ENCODE peak calls at places on chromosome 7, in five cellular contexts. A is small intestine; U is CD8-positive, alpha-beta memory T cell; D is Peyer's patch; J is sigmoid colon. X is an unnamed sample.

GRCh38 chr7:139304517-139304916 is 36.6 kb upstream of the FMC1 start:
- DNase-seq in J (no peak), A (no peak), D (no peak), U (no peak), X (no peak)

GRCh38 chr7:2786607-2787116 is 57.4 kb downstream of the GNA12 start:
- DNase-seq in D (no peak), U (no peak), A (no peak), J (no peak), X (no peak)

GRCh38 chr7:112422842-112423496 is 27.3 kb upstream of the IFRD1 start:
- DNase-seq in J (peak), A (peak), D (peak), U (no peak), X (no peak)

GRCh38 chr7:47581821-47582747 is at the start of gene TNS3:
- DNase-seq in D (no peak), U (no peak), A (peak), J (no peak), X (no peak)

GRCh38 chr7:47581442-47581820 is 480 bp downstream of the TNS3 start:
- DNase-seq in J (no peak), D (no peak), A (peak), U (no peak), X (no peak)

GRCh38 chr7:132878228-132878919 is 203.5 kb downstream of the CHCHD3 start:
- DNase-seq in J (no peak), U (no peak), A (peak), D (no peak), X (no peak)

GRCh38 chr7:2607122-2607912 is 24.5 kb upstream of the TTYH3 start:
- DNase-seq in U (no peak), J (peak), A (no peak), D (no peak), X (no peak)

GRCh38 chr7:16542401-16542800 is 15.8 kb downstream of the LRRC72 start:
- DNase-seq in U (no peak), J (no peak), D (no peak), A (peak), X (no peak)

GRCh38 chr7:4172883-4173282 is 509.2 kb upstream of the FOXK1 start:
- DNase-seq in J (no peak), U (no peak), A (no peak), D (no peak), X (no peak)

GRCh38 chr7:24978837-24979469 is 1.0 kb downstream of the OSBPL3 start:
- DNase-seq in D (no peak), J (peak), A (peak), U (no peak), X (no peak)
- H3K27ac ChIP-seq in D (peak), J (peak), A (peak), U (peak), X (peak)

DNA sequence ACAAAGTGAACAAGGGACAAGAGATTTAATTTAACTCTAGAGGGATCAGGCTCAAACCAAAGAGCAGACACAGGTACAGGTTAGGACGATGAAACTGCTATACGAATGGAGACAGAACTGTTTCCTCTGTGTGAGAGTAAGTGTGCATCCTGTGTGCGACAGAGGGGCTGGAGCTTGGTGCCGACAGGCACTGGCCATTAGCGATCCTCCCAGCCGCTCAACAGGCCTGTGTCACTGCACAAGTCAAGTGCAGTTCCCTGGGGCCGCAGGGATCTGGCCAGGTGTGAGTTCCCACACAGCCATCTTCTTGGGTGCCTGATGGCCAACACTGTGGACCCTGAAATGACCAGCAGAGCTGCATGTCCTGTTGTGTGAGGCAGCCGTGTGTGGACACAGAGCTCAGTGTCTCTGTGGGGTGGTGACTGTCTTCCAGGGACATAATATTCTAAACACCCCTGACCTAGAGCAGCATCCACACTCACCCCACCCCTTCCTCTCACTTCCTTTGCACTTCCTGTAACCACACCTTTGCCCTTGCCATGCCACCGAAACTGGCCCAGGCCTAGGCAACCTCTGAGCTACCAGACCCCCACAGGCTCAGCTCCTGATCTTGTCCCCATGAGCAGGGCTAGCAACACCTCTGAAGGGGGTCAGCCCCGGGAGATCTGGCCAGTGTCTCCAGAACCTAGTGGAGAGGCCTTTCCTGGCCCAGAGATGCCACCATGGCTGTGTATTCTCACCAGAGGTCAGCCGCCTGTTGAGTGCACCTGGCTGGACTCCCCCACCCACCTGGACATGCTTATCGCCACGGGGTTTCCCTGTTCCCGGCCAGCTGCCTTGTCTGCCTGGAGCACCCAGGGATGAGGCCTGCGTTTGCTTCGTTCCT is 11.7 kb upstream of the TBRG4 start:
- DNase-seq in J (no peak), U (no peak), D (no peak), A (no peak), X (no peak)
- H3K27ac ChIP-seq in J (no peak), U (no peak), D (no peak), A (no peak), X (no peak)

GRCh38 chr7:107501593-107501992 is 31.7 kb downstream of the GPR22 start:
- DNase-seq in D (no peak), J (no peak), U (no peak), A (peak), X (no peak)
- H3K27ac ChIP-seq in D (no peak), J (no peak), U (no peak), A (no peak), X (no peak)

DNA sequence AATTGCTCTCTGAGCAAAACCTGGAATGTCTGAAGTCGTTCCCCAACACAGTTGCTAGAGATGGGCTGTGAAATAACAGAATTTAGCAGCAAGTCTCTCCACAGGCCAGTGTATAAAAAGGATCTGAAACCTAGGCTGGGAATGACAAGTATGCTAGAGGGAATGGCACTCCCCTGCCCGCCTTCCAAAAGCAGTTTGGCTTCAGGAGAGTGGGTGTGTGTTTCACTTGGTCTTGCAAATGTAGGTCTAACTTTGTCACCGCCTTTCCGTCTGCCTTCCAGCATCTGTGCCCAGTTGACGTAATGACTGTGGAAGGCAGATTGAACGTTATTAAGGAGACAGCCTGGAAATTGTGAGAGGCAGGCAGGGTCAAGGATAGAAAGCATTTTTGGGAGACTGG is 18.0 kb upstream of the MTURN start:
- DNase-seq in J (no peak), A (no peak), D (no peak), U (no peak), X (no peak)
- H3K27ac ChIP-seq in J (no peak), A (no peak), D (no peak), U (no peak), X (no peak)

DNA sequence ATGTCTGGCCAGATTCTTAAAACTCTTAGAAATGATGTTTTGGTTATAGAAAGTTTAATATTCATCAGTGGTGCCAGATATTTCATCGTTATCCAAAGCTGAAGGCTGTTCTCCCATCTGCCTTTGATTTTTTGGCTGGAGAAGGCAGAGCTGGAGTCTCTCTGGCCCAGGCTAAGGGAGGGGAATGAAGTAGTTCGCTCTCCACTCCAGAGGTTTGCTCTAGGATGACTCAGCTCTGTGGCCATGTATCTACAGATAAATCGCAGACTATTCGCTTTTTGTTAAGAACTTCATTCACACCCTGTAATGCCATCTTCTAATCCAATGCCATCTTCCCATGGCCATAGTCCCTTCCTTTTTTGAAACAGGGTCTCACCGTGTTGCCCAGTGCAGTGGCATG is 17.1 kb downstream of the RCC1L start:
- DNase-seq in A (no peak), D (no peak), U (no peak), J (peak), X (no peak)
- H3K27ac ChIP-seq in A (no peak), D (peak), U (no peak), J (peak), X (no peak)

GRCh38 chr7:92873776-92874175 is 37.4 kb upstream of the CDK6 start:
- DNase-seq in U (no peak), D (no peak), A (no peak), J (no peak), X (no peak)
- H3K27ac ChIP-seq in U (no peak), D (no peak), A (no peak), J (no peak), X (no peak)